ENCODE peak calls at places on chromosomes 12 and 14, in six cellular contexts. I is H1, B is H9, S is HCT116, Y is mammary epithelial cell, K is SK-N-SH. P is an unnamed sample.
A peak's percentile ranks its signal among the peaks of the same experiment; 100 is the strongest.

GRCh38 chr12:109625131-109625559 is 51.6 kb downstream of the MVK start:
- DNase-seq in I (no peak), B (no peak), S (peak; percentile 31), Y (peak; percentile 11), K (peak; percentile 85), P (peak; percentile 15)

GRCh38 chr12:121830134-121830533 is 26.3 kb downstream of the SETD1B start:
- DNase-seq in I (no peak), B (peak; percentile 25), S (no peak), Y (no peak), K (no peak), P (no peak)

GRCh38 chr12:116538076-116538591 is 21.0 kb upstream of the MAP1LC3B2 start:
- DNase-seq in I (no peak), B (no peak), S (no peak), Y (no peak), K (no peak), P (no peak)

GRCh38 chr14:31410048-31410654 is 10.2 kb downstream of the HEATR5A start:
- DNase-seq in I (no peak), B (no peak), S (no peak), Y (no peak), K (no peak), P (no peak)

GRCh38 chr12:111076611-111077451 is 156.5 kb upstream of the MYL2 start:
- DNase-seq in I (no peak), B (no peak), S (no peak), Y (no peak), K (no peak), P (no peak)

GRCh38 chr12:40474630-40475029 is 217.6 kb upstream of the CNTN1 start:
- DNase-seq in I (no peak), B (no peak), S (no peak), Y (peak; percentile 62), K (no peak), P (no peak)

GRCh38 chr12:46360908-46361666 is 11.5 kb downstream of the SLC38A2 start:
- DNase-seq in I (no peak), B (no peak), S (no peak), Y (no peak), K (no peak), P (no peak)

GRCh38 chr12:117980621-117981020 is 11.8 kb upstream of the KSR2 start:
- DNase-seq in I (no peak), B (no peak), S (no peak), Y (no peak), K (no peak), P (no peak)

GRCh38 chr14:23695220-23695999 is 59.2 kb downstream of the DHRS2 start:
- DNase-seq in I (no peak), B (peak; percentile 45), S (no peak), Y (no peak), K (peak; percentile 7), P (no peak)

GRCh38 chr14:55650992-55651391 is 71.0 kb downstream of the KTN1 start:
- DNase-seq in I (no peak), B (no peak), S (no peak), Y (no peak), K (no peak), P (no peak)

GRCh38 chr12:45613306-45613705 is 116.2 kb upstream of the ARID2 start:
- DNase-seq in I (no peak), B (no peak), S (no peak), Y (no peak), K (no peak), P (no peak)

DNA sequence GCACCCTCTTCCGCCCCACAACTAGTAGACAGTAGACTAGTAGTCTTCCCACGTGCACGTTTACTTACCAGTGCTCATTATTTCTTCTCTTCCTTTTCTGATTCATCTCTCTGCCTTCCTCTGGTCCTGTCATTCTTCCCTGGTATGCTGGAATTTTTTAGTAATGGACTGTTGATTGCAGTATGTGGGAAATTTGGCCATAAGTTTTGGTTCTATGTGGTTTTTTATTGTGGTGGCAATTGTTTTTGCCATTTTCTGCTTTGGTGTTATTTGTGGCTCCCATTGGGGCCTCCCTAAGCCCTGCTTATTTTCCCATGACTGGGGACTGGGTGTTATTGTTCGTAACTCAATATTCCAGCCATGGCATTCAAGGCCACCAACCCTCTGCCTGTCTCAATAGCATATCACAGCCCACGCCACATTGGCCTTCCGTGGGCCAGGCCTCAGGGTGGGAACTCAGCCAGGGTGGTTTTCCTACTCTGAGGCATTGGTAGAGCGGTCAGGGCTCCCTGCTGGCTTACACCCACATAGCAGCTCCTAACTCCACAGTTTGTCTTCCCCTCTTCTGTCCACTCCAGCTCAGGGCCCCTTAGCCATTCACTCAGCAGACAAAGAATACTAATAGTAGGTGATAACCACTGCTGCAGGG is 321.4 kb downstream of the CACNA1C start:
- DNase-seq in I (no peak), B (no peak), S (no peak), Y (no peak), K (no peak), P (no peak)
- H3K4me1 ChIP-seq in I (peaks cover 10% of the 10 kb centered on the region), B (peaks cover 2% of the 10 kb centered on the region), S (no peaks in the 10 kb centered on the region), Y (no peaks in the 10 kb centered on the region), K (peaks cover 11% of the 10 kb centered on the region), P (no peaks in the 10 kb centered on the region)

GRCh38 chr14:38868415-38869290 is 234.4 kb downstream of the SEC23A start:
- DNase-seq in I (no peak), B (no peak), S (no peak), Y (no peak), K (no peak), P (no peak)
- H2AFZ ChIP-seq in I (peak overlapping the region; percentile 29), B (no peak overlapping the region), S (no peak overlapping the region), Y (no peak overlapping the region), K (no peak overlapping the region), P (no peak overlapping the region)

GRCh38 chr14:104445086-104445485 is 134.5 kb upstream of the C14orf180 start:
- DNase-seq in I (no peak), B (no peak), S (no peak), Y (no peak), K (no peak), P (no peak)
- H3K4me1 ChIP-seq in I (peaks cover 11% of the 10 kb centered on the region), B (no peaks in the 10 kb centered on the region), S (no peaks in the 10 kb centered on the region), Y (no peaks in the 10 kb centered on the region), K (peaks cover 9% of the 10 kb centered on the region), P (no peaks in the 10 kb centered on the region)

DNA sequence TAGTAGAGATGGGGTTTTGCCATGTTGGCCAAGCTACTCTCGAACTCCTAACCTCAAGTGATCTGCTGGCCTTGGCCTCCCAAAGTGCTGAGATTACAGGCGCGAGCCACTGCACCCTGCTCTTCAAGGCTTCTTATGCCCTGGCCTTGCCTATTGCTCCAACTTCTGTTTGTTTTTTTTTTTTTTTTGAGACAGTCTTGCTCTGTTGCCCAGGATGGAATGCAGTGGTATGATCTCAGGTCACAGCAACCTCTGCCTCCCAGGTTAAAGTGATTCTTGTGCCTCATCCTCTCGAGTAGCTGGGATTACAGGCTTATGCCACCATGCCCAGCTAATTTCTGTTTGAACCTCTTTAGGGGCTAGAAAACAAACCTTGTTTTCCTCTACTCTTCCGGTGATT is 6.0 kb upstream of the ABCD4 start:
- DNase-seq in I (no peak), B (no peak), S (no peak), Y (no peak), K (no peak), P (no peak)
- H2AFZ ChIP-seq in I (no peak overlapping the region), B (no peak overlapping the region), S (no peak overlapping the region), Y (no peak overlapping the region), K (no peak overlapping the region), P (no peak overlapping the region)

GRCh38 chr12:122982494-122982850 is 2.0 kb downstream of the ARL6IP4 start:
- DNase-seq in I (no peak), B (no peak), S (no peak), Y (no peak), K (no peak), P (no peak)
- H3K4me1 ChIP-seq in I (peaks cover 14% of the 10 kb centered on the region), B (peaks cover 8% of the 10 kb centered on the region), S (peaks cover 23% of the 10 kb centered on the region), Y (peaks cover 34% of the 10 kb centered on the region), K (peaks cover 33% of the 10 kb centered on the region), P (peaks cover 7% of the 10 kb centered on the region)

GRCh38 chr14:22283000-22283399 is 306.0 kb downstream of the DAD1 start:
- DNase-seq in I (no peak), B (no peak), S (no peak), Y (no peak), K (no peak), P (no peak)

GRCh38 chr14:22285991-22286390 is 303.0 kb downstream of the DAD1 start:
- DNase-seq in I (no peak), B (no peak), S (no peak), Y (no peak), K (no peak), P (no peak)

GRCh38 chr14:22280497-22281321 is 308.3 kb downstream of the DAD1 start:
- DNase-seq in I (no peak), B (no peak), S (no peak), Y (no peak), K (no peak), P (no peak)

GRCh38 chr14:22281322-22281977 is 307.6 kb downstream of the DAD1 start:
- DNase-seq in I (no peak), B (no peak), S (no peak), Y (no peak), K (no peak), P (no peak)

DNA sequence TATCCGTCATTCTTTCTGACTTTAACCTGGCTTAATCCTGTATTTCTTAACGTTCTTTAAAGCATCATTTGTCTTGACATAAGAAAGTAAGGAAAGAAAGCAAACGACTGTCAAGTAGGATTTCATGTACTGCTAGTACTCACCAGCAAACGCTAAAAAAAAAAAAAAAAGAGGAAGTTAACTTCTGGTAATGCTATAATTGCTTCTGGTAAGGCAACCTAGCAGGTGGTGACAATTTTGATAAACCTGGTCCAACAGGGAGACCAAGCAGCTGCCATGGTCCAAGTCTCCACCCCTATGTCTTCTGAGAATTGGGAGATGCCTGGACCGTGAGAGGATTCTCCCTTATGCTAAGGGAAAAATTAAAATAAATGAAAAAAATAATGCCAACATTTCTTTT is 306.6 kb downstream of the DAD1 start:
- DNase-seq in I (no peak), B (no peak), S (no peak), Y (no peak), K (no peak), P (no peak)
- H2AFZ ChIP-seq in I (no peak overlapping the region), B (no peak overlapping the region), S (no peak overlapping the region), Y (peak overlapping the region; percentile 46), K (no peak overlapping the region), P (no peak overlapping the region)